ENCODE peak calls at places on chromosome 16, in six cellular contexts. One of them, this sample, is unnamed.

GRCh38 chr16:1674751-1675664 is 3.1 kb upstream of the JPT2 start:
- DNase-seq in mesendoderm: peak; percentile 55
- DNase-seq in H1: no peak
- DNase-seq in mesenchymal stem cell: peak; percentile 73
- DNase-seq in IMR-90: peak; percentile 79
- DNase-seq in trophoblast cell: peak; percentile 80
- DNase-seq in this sample: no peak

GRCh38 chr16:81485225-81485624 is 40.6 kb downstream of the CMIP start:
- DNase-seq in mesendoderm: no peak
- DNase-seq in H1: no peak
- DNase-seq in mesenchymal stem cell: no peak
- DNase-seq in IMR-90: no peak
- DNase-seq in trophoblast cell: no peak
- DNase-seq in this sample: no peak

GRCh38 chr16:30757316-30757715 is 4.5 kb downstream of the CFAP119 start:
- DNase-seq in mesendoderm: no peak
- DNase-seq in H1: no peak
- DNase-seq in mesenchymal stem cell: no peak
- DNase-seq in IMR-90: no peak
- DNase-seq in trophoblast cell: no peak
- DNase-seq in this sample: no peak

GRCh38 chr16:60815865-60816264 is 1220.4 kb downstream of the CDH8 start:
- DNase-seq in mesendoderm: no peak
- DNase-seq in H1: no peak
- DNase-seq in mesenchymal stem cell: no peak
- DNase-seq in IMR-90: no peak
- DNase-seq in trophoblast cell: no peak
- DNase-seq in this sample: no peak

GRCh38 chr16:3661922-3662321 is 7.4 kb downstream of the DNASE1 start:
- DNase-seq in mesendoderm: no peak
- DNase-seq in H1: no peak
- DNase-seq in mesenchymal stem cell: no peak
- DNase-seq in IMR-90: no peak
- DNase-seq in trophoblast cell: no peak
- DNase-seq in this sample: no peak

GRCh38 chr16:12468552-12468951 is 335.1 kb downstream of the CPPED1 start:
- DNase-seq in mesendoderm: peak; percentile 56
- DNase-seq in H1: no peak
- DNase-seq in mesenchymal stem cell: no peak
- DNase-seq in IMR-90: no peak
- DNase-seq in trophoblast cell: no peak
- DNase-seq in this sample: no peak

GRCh38 chr16:56257260-56257659 is 66.0 kb downstream of the GNAO1 start:
- DNase-seq in mesendoderm: no peak
- DNase-seq in H1: no peak
- DNase-seq in mesenchymal stem cell: no peak
- DNase-seq in IMR-90: peak; percentile 9
- DNase-seq in trophoblast cell: no peak
- DNase-seq in this sample: no peak

GRCh38 chr16:19840524-19841110 is 44.0 kb downstream of the GPRC5B start:
- DNase-seq in mesendoderm: no peak
- DNase-seq in H1: no peak
- DNase-seq in mesenchymal stem cell: no peak
- DNase-seq in IMR-90: no peak
- DNase-seq in trophoblast cell: no peak
- DNase-seq in this sample: no peak

GRCh38 chr16:78996806-78997205 is 603.7 kb downstream of the MAF start:
- DNase-seq in mesendoderm: no peak
- DNase-seq in H1: no peak
- DNase-seq in mesenchymal stem cell: no peak
- DNase-seq in IMR-90: no peak
- DNase-seq in trophoblast cell: no peak
- DNase-seq in this sample: no peak

GRCh38 chr16:31202402-31203385 is at the start of gene PYCARD:
- DNase-seq in mesendoderm: peak; percentile 61
- DNase-seq in H1: no peak
- DNase-seq in mesenchymal stem cell: peak; percentile 43
- DNase-seq in IMR-90: peak; percentile 19
- DNase-seq in trophoblast cell: peak; percentile 37
- DNase-seq in this sample: no peak

GRCh38 chr16:14092579-14092978 is 21.5 kb downstream of the MRTFB start:
- DNase-seq in mesendoderm: no peak
- DNase-seq in H1: no peak
- DNase-seq in mesenchymal stem cell: no peak
- DNase-seq in IMR-90: peak; percentile 24
- DNase-seq in trophoblast cell: no peak
- DNase-seq in this sample: no peak

GRCh38 chr16:30758988-30759461 is 2.8 kb downstream of the CFAP119 start:
- DNase-seq in mesendoderm: no peak
- DNase-seq in H1: no peak
- DNase-seq in mesenchymal stem cell: no peak
- DNase-seq in IMR-90: no peak
- DNase-seq in trophoblast cell: no peak
- DNase-seq in this sample: no peak

GRCh38 chr16:20774703-20775362 is 11.0 kb downstream of the ACSM3 start:
- DNase-seq in mesendoderm: peak; percentile 86
- DNase-seq in H1: peak; percentile 80
- DNase-seq in mesenchymal stem cell: peak; percentile 65
- DNase-seq in IMR-90: peak; percentile 53
- DNase-seq in trophoblast cell: peak; percentile 70
- DNase-seq in this sample: peak; percentile 44

GRCh38 chr16:88479795-88480760 is 27.0 kb downstream of the ZFPM1 start:
- DNase-seq in mesendoderm: no peak
- DNase-seq in H1: no peak
- DNase-seq in mesenchymal stem cell: no peak
- DNase-seq in IMR-90: no peak
- DNase-seq in trophoblast cell: no peak
- DNase-seq in this sample: no peak

GRCh38 chr16:51134269-51134812 is 16.7 kb downstream of the SALL1 start:
- DNase-seq in mesendoderm: peak; percentile 71
- DNase-seq in H1: no peak
- DNase-seq in mesenchymal stem cell: no peak
- DNase-seq in IMR-90: no peak
- DNase-seq in trophoblast cell: no peak
- DNase-seq in this sample: no peak

GRCh38 chr16:4660454-4661007 is 32.8 kb upstream of the NUDT16L1 start:
- DNase-seq in mesendoderm: no peak
- DNase-seq in H1: no peak
- DNase-seq in mesenchymal stem cell: no peak
- DNase-seq in IMR-90: peak; percentile 60
- DNase-seq in trophoblast cell: no peak
- DNase-seq in this sample: no peak

GRCh38 chr16:11038777-11039176 is 94.4 kb downstream of the CLEC16A start:
- DNase-seq in mesendoderm: no peak
- DNase-seq in H1: no peak
- DNase-seq in mesenchymal stem cell: no peak
- DNase-seq in IMR-90: no peak
- DNase-seq in trophoblast cell: peak; percentile 8
- DNase-seq in this sample: no peak

GRCh38 chr16:60419859-60420258 is 1616.4 kb downstream of the CDH8 start:
- DNase-seq in mesendoderm: peak; percentile 9
- DNase-seq in H1: no peak
- DNase-seq in mesenchymal stem cell: no peak
- DNase-seq in IMR-90: no peak
- DNase-seq in trophoblast cell: no peak
- DNase-seq in this sample: no peak

DNA sequence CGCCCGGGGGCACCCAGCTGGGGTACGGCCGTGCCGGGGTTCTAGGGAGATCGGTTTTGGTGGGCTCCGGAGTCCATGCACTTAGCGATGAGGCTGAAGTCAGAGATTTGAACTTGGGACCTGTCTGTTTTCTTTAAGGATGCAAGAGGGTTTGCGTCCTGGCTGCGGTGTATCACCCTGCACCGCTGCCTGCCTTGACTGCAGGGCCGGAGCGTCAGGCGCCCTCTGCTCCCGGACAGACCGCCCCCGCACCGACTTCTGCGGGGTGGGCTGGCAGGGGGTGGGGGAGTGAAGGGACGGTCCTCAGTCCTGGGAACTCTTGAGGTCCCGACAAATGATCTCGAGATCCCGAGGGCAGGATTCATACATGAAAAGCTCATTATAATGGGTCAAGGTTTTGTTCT is 701 bp downstream of the PDP2 start:
- DNase-seq in mesendoderm: no peak
- DNase-seq in H1: no peak
- DNase-seq in mesenchymal stem cell: peak; percentile 39
- DNase-seq in IMR-90: no peak
- DNase-seq in trophoblast cell: peak; percentile 24
- DNase-seq in this sample: peak; percentile 24
- H3K4ac ChIP-seq in mesendoderm: no peak overlapping the region
- H3K4ac ChIP-seq in H1: no peak overlapping the region
- H3K4ac ChIP-seq in mesenchymal stem cell: no peak overlapping the region
- H3K4ac ChIP-seq in IMR-90: peak overlapping the region; percentile 58
- H3K4ac ChIP-seq in trophoblast cell: peak overlapping the region; percentile 71
- H3K4ac ChIP-seq in this sample: peak overlapping the region; percentile 93

GRCh38 chr16:68985268-68985667 is 120.2 kb upstream of the HAS3 start:
- DNase-seq in mesendoderm: no peak
- DNase-seq in H1: no peak
- DNase-seq in mesenchymal stem cell: no peak
- DNase-seq in IMR-90: peak; percentile 46
- DNase-seq in trophoblast cell: no peak
- DNase-seq in this sample: no peak

GRCh38 chr16:68978303-68978954 is 127.0 kb upstream of the HAS3 start:
- DNase-seq in mesendoderm: no peak
- DNase-seq in H1: no peak
- DNase-seq in mesenchymal stem cell: peak; percentile 40
- DNase-seq in IMR-90: peak; percentile 28
- DNase-seq in trophoblast cell: peak; percentile 41
- DNase-seq in this sample: no peak

GRCh38 chr16:68984467-68984866 is 121.0 kb upstream of the HAS3 start:
- DNase-seq in mesendoderm: no peak
- DNase-seq in H1: no peak
- DNase-seq in mesenchymal stem cell: no peak
- DNase-seq in IMR-90: no peak
- DNase-seq in trophoblast cell: no peak
- DNase-seq in this sample: no peak

GRCh38 chr16:68980695-68981315 is 124.6 kb upstream of the HAS3 start:
- DNase-seq in mesendoderm: no peak
- DNase-seq in H1: no peak
- DNase-seq in mesenchymal stem cell: no peak
- DNase-seq in IMR-90: no peak
- DNase-seq in trophoblast cell: no peak
- DNase-seq in this sample: no peak

DNA sequence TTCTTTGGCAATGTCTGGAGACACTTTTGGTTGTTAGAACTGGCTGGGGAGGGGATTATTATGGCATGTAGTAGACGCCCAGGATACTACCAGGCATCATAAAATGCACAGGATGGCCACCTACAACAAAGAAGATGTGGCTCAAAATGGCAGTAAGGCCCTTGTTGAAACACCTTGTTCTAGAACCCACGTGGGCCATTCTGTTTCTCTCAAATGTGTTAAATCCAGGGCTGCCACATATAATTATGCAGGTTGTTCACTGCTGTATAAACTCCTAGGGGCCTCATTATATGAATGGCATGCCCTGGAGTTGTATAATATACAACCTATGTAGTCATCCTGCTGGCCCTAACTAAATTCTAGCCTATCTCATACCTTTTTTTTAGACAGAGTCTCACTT is 123.5 kb upstream of the HAS3 start:
- DNase-seq in mesendoderm: no peak
- DNase-seq in H1: no peak
- DNase-seq in mesenchymal stem cell: no peak
- DNase-seq in IMR-90: no peak
- DNase-seq in trophoblast cell: peak; percentile 53
- DNase-seq in this sample: no peak
- H3K36me3 ChIP-seq in mesendoderm: no peaks in the 10 kb centered on the region
- H3K36me3 ChIP-seq in H1: no peaks in the 10 kb centered on the region
- H3K36me3 ChIP-seq in mesenchymal stem cell: peaks cover 13% of the 10 kb centered on the region
- H3K36me3 ChIP-seq in IMR-90: peaks cover 2% of the 10 kb centered on the region
- H3K36me3 ChIP-seq in trophoblast cell: peaks cover 3% of the 10 kb centered on the region
- H3K36me3 ChIP-seq in this sample: no peaks in the 10 kb centered on the region

DNA sequence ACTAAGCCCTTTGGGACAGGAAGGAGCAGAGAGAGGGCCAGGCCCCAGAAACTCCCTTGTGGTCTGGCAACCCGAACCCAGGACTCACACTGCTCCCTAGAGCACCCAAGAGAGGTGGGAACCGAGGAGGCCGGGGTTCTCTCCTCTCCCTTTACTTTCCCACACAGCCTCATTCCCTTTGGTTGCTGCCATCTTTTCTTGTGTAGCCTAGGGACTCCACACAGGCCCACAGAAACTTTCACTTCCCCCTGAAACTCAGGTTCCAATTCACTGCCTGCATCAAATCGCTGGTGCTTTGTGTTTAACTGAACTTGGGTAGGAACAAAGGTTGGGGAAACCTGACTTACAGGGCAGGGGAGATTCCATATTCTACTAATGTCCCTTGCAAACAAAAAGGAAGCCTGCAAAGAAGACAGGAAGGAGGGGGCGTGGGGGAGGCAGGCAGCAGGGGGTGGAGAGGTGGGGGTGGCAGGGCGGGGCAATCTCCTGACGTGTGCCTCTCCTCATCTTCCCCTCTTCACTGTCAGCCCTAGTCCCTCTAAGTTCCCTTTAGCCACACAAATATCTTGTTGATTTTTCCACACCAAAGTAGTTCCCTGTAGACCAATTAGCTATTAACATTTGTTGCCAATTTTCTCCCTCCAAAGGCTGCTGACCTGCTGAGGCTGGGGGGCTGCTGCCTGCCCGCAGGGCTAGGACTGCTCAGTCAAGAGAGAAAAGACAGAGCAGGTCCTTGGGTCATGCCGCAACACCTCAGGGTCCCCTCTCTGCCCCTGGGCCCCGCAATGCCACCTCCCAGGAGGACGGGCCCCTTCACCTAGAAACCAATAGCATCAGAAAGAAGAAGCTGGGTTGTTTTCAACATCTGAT is 8.0 kb downstream of the ST3GAL2 start:
- DNase-seq in mesendoderm: peak; percentile 69
- DNase-seq in H1: no peak
- DNase-seq in mesenchymal stem cell: peak; percentile 55
- DNase-seq in IMR-90: peak; percentile 24
- DNase-seq in trophoblast cell: peak; percentile 85
- DNase-seq in this sample: no peak
- H3K4ac ChIP-seq in mesendoderm: peak overlapping the region; percentile 74
- H3K4ac ChIP-seq in H1: peak overlapping the region; percentile 96
- H3K4ac ChIP-seq in mesenchymal stem cell: peak overlapping the region; percentile 98
- H3K4ac ChIP-seq in IMR-90: peak overlapping the region; percentile 84
- H3K4ac ChIP-seq in trophoblast cell: peak overlapping the region; percentile 74
- H3K4ac ChIP-seq in this sample: no peak overlapping the region

GRCh38 chr16:70511833-70512232 is 11.5 kb downstream of the COG4 start:
- DNase-seq in mesendoderm: no peak
- DNase-seq in H1: no peak
- DNase-seq in mesenchymal stem cell: no peak
- DNase-seq in IMR-90: no peak
- DNase-seq in trophoblast cell: no peak
- DNase-seq in this sample: no peak
- H3K36me3 ChIP-seq in mesendoderm: peaks cover 8% of the 10 kb centered on the region
- H3K36me3 ChIP-seq in H1: peaks cover 12% of the 10 kb centered on the region
- H3K36me3 ChIP-seq in mesenchymal stem cell: peaks cover 42% of the 10 kb centered on the region
- H3K36me3 ChIP-seq in IMR-90: peaks cover 46% of the 10 kb centered on the region
- H3K36me3 ChIP-seq in trophoblast cell: peaks cover 43% of the 10 kb centered on the region
- H3K36me3 ChIP-seq in this sample: peaks cover 25% of the 10 kb centered on the region

DNA sequence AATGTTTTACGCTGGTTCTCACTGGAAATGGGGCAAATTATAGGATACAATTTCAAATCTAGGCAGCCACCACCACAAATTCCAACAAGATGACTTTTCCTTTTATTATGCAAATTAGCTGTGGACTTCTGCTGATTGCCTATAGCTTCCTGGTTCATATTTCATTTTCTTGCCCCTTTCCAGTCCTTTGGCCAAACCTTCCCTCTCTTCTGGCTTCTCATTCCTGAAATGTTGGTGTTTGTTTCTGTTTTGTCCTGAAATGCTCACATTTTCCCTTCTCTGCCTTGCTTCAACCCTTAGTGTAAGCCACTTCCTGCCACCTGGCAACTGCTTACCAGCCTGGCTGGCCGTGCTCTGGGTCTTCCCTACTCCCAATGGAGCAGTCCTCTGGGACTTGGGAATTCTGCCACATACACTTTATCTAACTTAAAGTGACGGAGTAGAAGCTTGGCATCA is 14.0 kb downstream of the PRSS54 start:
- DNase-seq in mesendoderm: peak; percentile 22
- DNase-seq in H1: no peak
- DNase-seq in mesenchymal stem cell: no peak
- DNase-seq in IMR-90: no peak
- DNase-seq in trophoblast cell: no peak
- DNase-seq in this sample: no peak
- H3K4ac ChIP-seq in mesendoderm: no peak overlapping the region
- H3K4ac ChIP-seq in H1: no peak overlapping the region
- H3K4ac ChIP-seq in mesenchymal stem cell: no peak overlapping the region
- H3K4ac ChIP-seq in IMR-90: no peak overlapping the region
- H3K4ac ChIP-seq in trophoblast cell: no peak overlapping the region
- H3K4ac ChIP-seq in this sample: no peak overlapping the region